ENCODE peak calls at places on chromosomes 4 and X, in eight cellular contexts. W is fibroblast of mammary gland, R is hepatocyte, A is cardiac muscle cell, L is endothelial cell, O is astrocyte of the cerebellum, F is H9, Z is GM12865. P is an unnamed sample.

GRCh38 chrX:70171636-70172035 is 5.6 kb upstream of the DGAT2L6 start:
- DNase-seq in W (peak), L (no peak), O (no peak), R (no peak), Z (no peak), A (no peak), F (no peak), P (no peak)

GRCh38 chr4:3759236-3759635 is 6.9 kb upstream of the ADRA2C start:
- DNase-seq in R (no peak), L (no peak), F (no peak), Z (no peak), W (no peak), O (no peak), A (no peak), P (no peak)

GRCh38 chr4:110532901-110533589 is 57.1 kb downstream of the ENPEP start:
- DNase-seq in W (no peak), Z (no peak), L (no peak), O (peak), A (no peak), R (no peak), F (no peak), P (no peak)

GRCh38 chr4:179867300-179867878 is 2375.8 kb upstream of the TENM3 start:
- DNase-seq in L (peak), W (peak), O (no peak), F (peak), R (peak), A (no peak), Z (peak), P (no peak)

GRCh38 chrX:139967300-139967699 is 2.0 kb upstream of the CXorf66 start:
- DNase-seq in W (peak), Z (peak), R (no peak), A (peak), O (no peak), F (no peak), L (no peak), P (no peak)

GRCh38 chr4:122537388-122538135 is 81.0 kb upstream of the IL2 start:
- DNase-seq in F (no peak), A (no peak), W (no peak), Z (no peak), L (no peak), R (no peak), O (no peak), P (no peak)

GRCh38 chrX:65667157-65667502 is 324 bp upstream of the MSN start:
- DNase-seq in O (no peak), W (no peak), F (no peak), A (no peak), R (no peak), L (no peak), Z (no peak), P (no peak)

GRCh38 chrX:125202486-125203378 is 116.9 kb upstream of the TEX13C start:
- DNase-seq in O (no peak), W (no peak), R (peak), A (no peak), F (peak), L (peak), Z (no peak), P (no peak)

DNA sequence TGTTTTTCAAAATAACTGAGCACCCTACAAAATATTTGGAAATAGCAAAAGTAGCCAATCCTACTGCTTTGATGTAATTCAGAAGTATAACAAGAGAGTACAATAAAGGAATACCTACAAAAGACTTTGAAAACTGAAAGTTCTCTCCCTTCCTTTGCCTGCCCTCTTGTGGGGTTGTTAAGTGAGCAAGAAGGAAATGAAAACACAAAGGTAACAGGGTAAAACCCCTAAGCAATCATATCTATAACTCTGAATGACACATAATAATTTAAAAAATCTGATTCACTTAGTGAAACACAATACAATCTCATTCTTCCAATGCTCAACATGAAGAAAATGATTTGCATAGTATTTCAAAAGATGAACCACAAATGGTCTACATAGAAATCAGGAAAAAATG is 98.2 kb downstream of the FRYL start:
- DNase-seq in O (no peak), W (peak), R (peak), Z (peak), F (no peak), L (no peak), A (peak), P (no peak)
- TF ChIP-seq CTCF in O (peak), W (peak), R (peak), Z (no peak), F (peak), L (no peak), A (peak), P (peak)

GRCh38 chr4:186885289-186885688 is 161.6 kb upstream of the FAT1 start:
- DNase-seq in R (no peak), W (no peak), Z (no peak), L (no peak), A (no peak), O (no peak), F (no peak), P (no peak)
- TF ChIP-seq CTCF in R (no peak), W (no peak), Z (no peak), L (no peak), A (no peak), O (no peak), F (no peak), P (no peak)

GRCh38 chr4:15740764-15741404 is 37.2 kb upstream of the CD38 start:
- DNase-seq in O (no peak), L (no peak), R (no peak), Z (no peak), F (no peak), A (no peak), W (no peak), P (no peak)

GRCh38 chr4:15736514-15737050 is 33.7 kb downstream of the BST1 start:
- DNase-seq in L (no peak), Z (no peak), F (no peak), O (no peak), R (no peak), W (no peak), A (no peak), P (no peak)

GRCh38 chr4:15737255-15737654 is 34.4 kb downstream of the BST1 start:
- DNase-seq in W (no peak), A (no peak), R (no peak), Z (peak), F (no peak), L (no peak), O (no peak), P (no peak)

GRCh38 chr4:15738877-15739276 is 36.0 kb downstream of the BST1 start:
- DNase-seq in W (no peak), O (no peak), F (no peak), R (no peak), Z (no peak), A (no peak), L (no peak), P (no peak)

GRCh38 chr4:15735531-15735930 is 32.7 kb downstream of the BST1 start:
- DNase-seq in L (no peak), Z (no peak), W (no peak), F (no peak), A (no peak), O (no peak), R (no peak), P (no peak)
- TF ChIP-seq CTCF in L (no peak), Z (no peak), W (no peak), F (no peak), A (no peak), O (no peak), R (no peak), P (no peak)

DNA sequence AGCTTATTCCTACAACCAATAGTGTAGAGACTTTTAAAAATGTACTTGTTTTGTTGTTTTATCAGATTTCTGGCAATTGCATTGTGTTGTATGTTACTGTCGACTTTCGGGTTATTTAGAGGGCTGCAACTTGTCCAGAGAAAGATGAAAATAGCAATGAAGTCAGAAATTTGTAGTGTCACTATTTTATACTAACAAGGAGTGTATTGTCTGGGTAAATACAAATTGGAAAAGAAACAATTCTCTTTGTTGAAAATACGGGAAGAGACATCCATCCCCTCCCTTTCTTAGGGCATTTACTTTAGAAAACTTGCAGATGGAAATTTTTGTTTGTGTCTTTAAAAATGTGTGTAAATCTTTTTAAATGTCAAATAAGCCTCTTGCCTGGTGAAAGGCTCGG is 792.0 kb downstream of the PCDH18 start:
- DNase-seq in W (no peak), F (no peak), L (no peak), O (no peak), R (no peak), Z (no peak), A (no peak), P (no peak)
- TF ChIP-seq CTCF in W (no peak), F (no peak), L (no peak), O (no peak), R (no peak), Z (no peak), A (no peak), P (no peak)

GRCh38 chr4:55794053-55794452 is 25.5 kb upstream of the EXOC1L start:
- DNase-seq in R (no peak), L (no peak), F (no peak), Z (no peak), A (no peak), O (no peak), W (no peak), P (no peak)

GRCh38 chr4:55791666-55792065 is 27.9 kb upstream of the EXOC1L start:
- DNase-seq in Z (no peak), F (no peak), W (no peak), A (peak), L (no peak), O (no peak), R (no peak), P (no peak)

GRCh38 chr4:55793479-55793878 is 26.1 kb upstream of the EXOC1L start:
- DNase-seq in O (no peak), F (no peak), L (peak), Z (no peak), A (no peak), W (no peak), R (no peak), P (no peak)

GRCh38 chr4:55795342-55795741 is 24.2 kb upstream of the EXOC1L start:
- DNase-seq in Z (no peak), O (no peak), F (no peak), W (no peak), A (no peak), R (no peak), L (no peak), P (no peak)
- TF ChIP-seq CTCF in Z (no peak), O (no peak), F (no peak), W (no peak), A (no peak), R (no peak), L (no peak), P (no peak)

P was measured in natural killer cell.